ENCODE peak calls at places on chromosomes 7 and 10, in seven cellular contexts. S is activated CD8-positive, alpha-beta T cell treated with anti-CD3 and anti-CD28 coated beads for 36 hours; I is upper lobe of right lung; M is A549; G is right lobe of liver; W is activated T-cell treated with anti-CD3 and anti-CD28 coated beads, Interleukin-2, amount 50 U/mL, for 72 hours; J is naive thymus-derived CD8-positive, alpha-beta T cell. P is an unnamed sample.

GRCh38 chr7:155584261-155584660 is 37.9 kb upstream of the CNPY1 start:
- ATAC-seq in S (no peak), I (no peak), M (no peak), G (no peak), W (no peak), J (no peak), P (no peak)

GRCh38 chr7:106812027-106812643 is 52.9 kb upstream of the PIK3CG start:
- ATAC-seq in S (peak), I (peak), M (no peak), G (no peak), W (no peak), J (no peak), P (no peak)

GRCh38 chr7:18020138-18020715 is 7.4 kb downstream of the PRPS1L1 start:
- ATAC-seq in S (no peak), I (no peak), M (no peak), G (peak), W (no peak), J (no peak), P (no peak)

GRCh38 chr10:116470768-116471415 is 43.2 kb downstream of the PNLIPRP3 start:
- ATAC-seq in S (no peak), I (peak), M (peak), G (peak), W (no peak), J (no peak), P (no peak)

GRCh38 chr7:127904706-127905056 is 126.6 kb downstream of the LRRC4 start:
- ATAC-seq in S (no peak), I (peak), M (no peak), G (no peak), W (no peak), J (no peak), P (no peak)

GRCh38 chr7:27661776-27662489 is 750 bp downstream of the HIBADH start:
- ATAC-seq in S (peak), I (peak), M (peak), G (peak), W (no peak), J (no peak), P (no peak)

GRCh38 chr10:126906704-126907422 is 1.6 kb downstream of the DOCK1 start:
- ATAC-seq in S (no peak), I (no peak), M (no peak), G (no peak), W (no peak), J (no peak), P (no peak)

GRCh38 chr10:21737061-21737460 is 203.0 kb downstream of the MLLT10 start:
- ATAC-seq in S (peak), I (no peak), M (no peak), G (no peak), W (no peak), J (no peak), P (no peak)

GRCh38 chr7:101984141-101984879 is 166.9 kb downstream of the CUX1 start:
- ATAC-seq in S (no peak), I (no peak), M (no peak), G (no peak), W (no peak), J (no peak), P (no peak)

P was measured in activated T-helper 17 cell treated with anti-CD3 and anti-CD28 coated beads, Interleukin-2, amount 50 U/mL, for 72 hours.